ENCODE peak calls at places on chromosomes 1 and 21, in six cellular contexts. G, Q, N, K, O and T are unnamed samples.

GRCh38 chr1:207941664-207942063 is 30.7 kb upstream of the CD34 start:
- DNase-seq in O (no peak), Q (no peak), N (peak), K (no peak), G (no peak), T (no peak)

GRCh38 chr21:44958471-44959191 is 18.8 kb downstream of the SLX9 start:
- DNase-seq in Q (no peak), K (no peak), N (no peak), G (no peak), O (no peak), T (no peak)

GRCh38 chr1:67883069-67883468 is 49.8 kb upstream of the GNG12 start:
- DNase-seq in O (no peak), K (no peak), G (peak), N (no peak), Q (no peak), T (no peak)

GRCh38 chr1:14441302-14441741 is 157.2 kb upstream of the KAZN start:
- DNase-seq in O (no peak), Q (no peak), K (no peak), N (no peak), G (no peak), T (no peak)

GRCh38 chr1:41920658-41921057 is 1.9 kb upstream of the HIVEP3 start:
- DNase-seq in Q (no peak), G (no peak), O (no peak), K (no peak), N (no peak), T (no peak)

GRCh38 chr1:61157420-61157987 is 75.1 kb downstream of the NFIA start:
- DNase-seq in N (no peak), O (no peak), K (no peak), Q (peak), G (no peak), T (no peak)

GRCh38 chr1:151546006-151546925 is 6.2 kb downstream of the TUFT1 start:
- DNase-seq in O (no peak), N (no peak), Q (no peak), K (no peak), G (no peak), T (no peak)

GRCh38 chr1:159177273-159177907 is 6.0 kb downstream of the CADM3 start:
- DNase-seq in Q (peak), G (peak), N (peak), K (no peak), O (no peak), T (peak)

GRCh38 chr1:176193023-176193422 is 14.1 kb downstream of the COP1 start:
- DNase-seq in O (peak), Q (no peak), N (no peak), G (no peak), K (no peak), T (no peak)

GRCh38 chr1:25212725-25213124 is 19.6 kb downstream of the SYF2 start:
- DNase-seq in Q (peak), N (no peak), K (no peak), O (no peak), G (no peak), T (no peak)

GRCh38 chr1:231522931-231523642 is 5.4 kb upstream of the TSNAX start:
- DNase-seq in Q (no peak), O (no peak), N (no peak), G (no peak), K (no peak), T (no peak)

GRCh38 chr1:172089768-172090510 is 248.6 kb downstream of the DNM3 start:
- DNase-seq in O (peak), G (peak), K (peak), N (peak), Q (peak), T (peak)

GRCh38 chr1:108646661-108647269 is 14.1 kb downstream of the HENMT1 start:
- DNase-seq in Q (peak), K (no peak), G (no peak), O (no peak), N (peak), T (no peak)

GRCh38 chr1:227174136-227174535 is 144.2 kb downstream of the CDC42BPA start:
- DNase-seq in O (no peak), K (no peak), Q (no peak), N (no peak), G (no peak), T (no peak)

GRCh38 chr1:28240024-28240423 is 4.1 kb downstream of the ATP5IF1 start:
- DNase-seq in G (no peak), N (no peak), K (no peak), O (no peak), Q (no peak), T (no peak)

GRCh38 chr1:198934901-198935301 is 296.1 kb downstream of the PTPRC start:
- DNase-seq in O (peak), Q (no peak), G (no peak), K (no peak), N (no peak), T (no peak)

GRCh38 chr1:182086136-182086535 is 24.6 kb upstream of the ZNF648 start:
- DNase-seq in N (no peak), G (no peak), O (no peak), Q (no peak), K (no peak), T (no peak)

GRCh38 chr21:41168391-41169257 is 664 bp downstream of the BACE2 start:
- DNase-seq in K (no peak), G (no peak), O (no peak), Q (no peak), N (no peak), T (no peak)

GRCh38 chr1:53210352-53210751 is 10.1 kb downstream of the CZIB start:
- DNase-seq in N (no peak), G (no peak), O (no peak), K (no peak), Q (no peak), T (no peak)

GRCh38 chr1:151993734-151994496 is at the start of gene S100A10:
- DNase-seq in N (peak), O (no peak), K (no peak), G (no peak), Q (peak), T (no peak)

GRCh38 chr1:247357781-247358211 is 26.1 kb upstream of the ZNF496 start:
- DNase-seq in G (no peak), N (peak), Q (no peak), O (peak), K (no peak), T (no peak)

GRCh38 chr1:155053531-155054105 is 2.5 kb downstream of the ADAM15 start:
- DNase-seq in N (no peak), O (no peak), K (no peak), Q (no peak), G (no peak), T (no peak)

GRCh38 chr1:80836505-80836904 is 964.2 kb upstream of the ADGRL2 start:
- DNase-seq in Q (no peak), O (no peak), G (no peak), K (no peak), N (no peak), T (no peak)

GRCh38 chr1:156896490-156897033 is 3.0 kb downstream of the PEAR1 start:
- DNase-seq in G (peak), K (peak), Q (peak), O (no peak), N (no peak), T (peak)

GRCh38 chr1:59556802-59557548 is 257.8 kb upstream of the HOOK1 start:
- DNase-seq in Q (peak), G (peak), N (no peak), O (no peak), K (no peak), T (no peak)

GRCh38 chr21:37945036-37945435 is 28.8 kb upstream of the KCNJ6 start:
- DNase-seq in G (no peak), K (no peak), N (no peak), O (no peak), Q (no peak), T (no peak)

GRCh38 chr1:109757936-109758786 is 5.6 kb downstream of the EPS8L3 start:
- DNase-seq in O (no peak), N (no peak), K (no peak), G (no peak), Q (no peak), T (no peak)

GRCh38 chr1:33094971-33095604 is 14.1 kb downstream of the AZIN2 start:
- DNase-seq in G (peak), O (no peak), N (peak), K (peak), Q (peak), T (peak)

GRCh38 chr1:208565761-208566440 is 321.7 kb upstream of the PLXNA2 start:
- DNase-seq in G (no peak), Q (no peak), K (no peak), N (no peak), O (no peak), T (no peak)

GRCh38 chr1:11331036-11331765 is 58.2 kb downstream of the UBIAD1 start:
- DNase-seq in O (no peak), K (no peak), Q (no peak), N (no peak), G (no peak), T (no peak)

GRCh38 chr1:111221633-111222286 is 5.8 kb upstream of the CHI3L2 start:
- DNase-seq in N (peak), O (peak), K (no peak), G (no peak), Q (no peak), T (no peak)
- H3K4me3 ChIP-seq in N (no peak), O (peak), K (no peak), G (no peak), Q (no peak), T (no peak)

DNA sequence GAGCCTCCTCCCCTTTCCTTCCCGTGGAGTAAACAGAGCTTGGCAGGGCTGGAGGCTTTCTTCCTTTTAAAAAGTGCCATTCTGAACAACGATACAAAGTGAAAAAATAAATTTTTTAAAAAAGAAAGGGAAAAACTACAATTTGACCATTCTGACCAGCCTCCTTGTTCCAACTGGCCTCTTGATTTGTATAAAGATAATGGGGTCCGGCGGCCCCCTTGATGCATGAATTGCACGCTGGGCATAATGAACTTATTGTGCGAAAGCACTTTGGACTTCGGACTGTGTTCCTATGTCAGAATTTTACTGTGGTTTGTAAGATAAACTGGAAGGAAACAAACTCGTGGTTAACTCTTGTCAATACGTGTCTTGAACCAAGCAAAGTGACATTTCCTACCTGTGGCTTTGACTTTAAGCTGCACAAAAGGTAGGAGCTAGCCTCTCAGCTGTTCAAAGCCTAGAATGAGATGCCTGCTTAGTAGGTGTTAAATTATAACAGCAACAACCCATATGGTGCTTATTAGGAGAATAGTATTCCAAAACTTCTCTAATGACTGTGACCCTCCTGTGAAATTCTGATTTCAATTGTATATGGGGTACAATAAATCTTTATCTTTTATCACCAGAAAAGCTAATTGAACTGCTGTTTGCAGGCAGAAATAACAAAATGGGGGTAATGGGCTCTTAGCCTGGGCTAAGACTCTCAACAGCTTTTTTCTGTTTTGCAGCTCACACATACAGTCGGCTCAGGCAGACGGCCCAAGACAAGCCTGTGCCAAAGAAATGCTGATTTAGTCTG is 9.4 kb downstream of the IRF2BP2 start:
- DNase-seq in K (no peak), G (peak), Q (peak), O (no peak), N (peak), T (no peak)
- TF ChIP-seq ZNF274 in K (no peak), G (no peak), Q (no peak), O (no peak), N (no peak), T (no peak)

GRCh38 chr1:204479387-204480136 is 15.0 kb downstream of the PIK3C2B start:
- DNase-seq in Q (no peak), N (no peak), O (no peak), K (no peak), G (peak), T (no peak)

GRCh38 chr1:204483791-204484190 is 10.8 kb downstream of the PIK3C2B start:
- DNase-seq in G (no peak), O (no peak), N (no peak), Q (peak), K (no peak), T (no peak)

GRCh38 chr1:204478921-204479320 is 15.7 kb downstream of the PIK3C2B start:
- DNase-seq in N (no peak), G (no peak), K (no peak), Q (no peak), O (no peak), T (no peak)

GRCh38 chr1:204478166-204478899 is 16.3 kb downstream of the PIK3C2B start:
- DNase-seq in G (no peak), Q (no peak), K (no peak), O (no peak), N (no peak), T (no peak)

GRCh38 chr1:204480515-204480914 is 14.1 kb downstream of the PIK3C2B start:
- DNase-seq in G (no peak), K (no peak), O (no peak), Q (no peak), N (no peak), T (no peak)
- H3K9ac ChIP-seq in G (peak), K (no peak), O (peak), Q (no peak), N (no peak), T (no peak)

GRCh38 chr21:26587621-26588260 is 14.7 kb upstream of the CYYR1 start:
- DNase-seq in O (no peak), Q (no peak), K (no peak), G (no peak), N (no peak), T (no peak)
- H3K4me3 ChIP-seq in O (no peak), Q (no peak), K (no peak), G (no peak), N (no peak), T (no peak)

DNA sequence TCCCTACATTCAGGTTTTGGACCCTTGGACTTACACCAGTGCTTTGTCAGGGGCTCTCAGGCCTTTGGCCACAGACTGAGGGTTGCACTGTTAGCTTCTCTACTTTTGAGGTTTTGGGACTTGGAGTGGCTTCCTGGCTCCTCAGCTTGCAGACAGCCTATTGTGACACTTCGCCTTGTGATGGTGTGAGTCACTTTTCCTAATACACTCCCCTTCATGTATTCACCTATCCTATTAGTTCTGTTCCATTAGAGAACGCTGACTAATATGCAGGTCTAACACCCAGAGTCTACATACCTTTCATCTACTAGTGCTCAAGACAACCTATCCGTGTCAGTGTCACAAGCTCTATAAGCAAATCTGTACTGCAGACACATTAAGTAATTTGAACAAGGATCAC is 605.3 kb downstream of the KCNT2 start:
- DNase-seq in Q (no peak), K (no peak), G (no peak), N (no peak), O (no peak), T (no peak)
- TF ChIP-seq ZNF274 in Q (no peak), K (no peak), G (no peak), N (no peak), O (no peak), T (no peak)

DNA sequence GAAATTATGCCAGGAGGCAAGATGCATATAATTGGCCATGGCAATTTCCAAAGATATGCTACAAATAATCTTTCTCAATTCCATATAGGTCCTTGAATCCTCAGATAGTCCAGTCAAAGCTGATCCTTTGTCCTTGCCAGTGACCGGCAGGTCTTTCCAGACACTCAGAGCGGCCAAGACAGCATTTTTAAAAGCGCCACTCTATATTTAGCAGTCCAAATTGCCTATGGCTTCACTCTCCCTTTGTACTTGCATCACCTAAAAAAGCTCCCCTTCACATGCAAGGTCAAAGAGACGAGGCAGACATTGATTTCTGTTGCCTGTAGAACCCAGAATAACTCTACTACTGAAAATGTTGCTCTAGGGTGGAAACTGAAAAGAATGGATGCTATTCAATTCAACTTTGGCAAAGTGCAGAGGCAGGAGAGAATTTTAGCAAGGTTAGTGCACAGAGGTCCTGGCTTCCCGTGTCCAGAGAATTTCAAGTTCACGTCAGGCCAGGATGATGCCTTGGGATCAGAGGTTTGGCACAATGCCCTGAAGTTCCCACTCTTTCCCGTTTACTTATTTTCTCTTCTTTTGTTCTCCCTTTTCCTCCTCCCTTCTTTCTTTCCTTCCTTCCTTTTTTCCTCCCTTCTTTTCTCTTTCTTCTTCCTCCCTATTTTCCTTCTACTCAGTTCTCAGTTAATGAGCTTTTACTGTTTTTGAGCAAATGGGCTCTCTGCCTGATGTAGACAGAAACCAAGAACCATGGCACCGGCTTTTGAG is 108.5 kb downstream of the KCNK1 start:
- DNase-seq in Q (no peak), G (no peak), N (no peak), K (no peak), O (no peak), T (no peak)
- H3K9ac ChIP-seq in Q (no peak), G (no peak), N (no peak), K (no peak), O (no peak), T (no peak)

DNA sequence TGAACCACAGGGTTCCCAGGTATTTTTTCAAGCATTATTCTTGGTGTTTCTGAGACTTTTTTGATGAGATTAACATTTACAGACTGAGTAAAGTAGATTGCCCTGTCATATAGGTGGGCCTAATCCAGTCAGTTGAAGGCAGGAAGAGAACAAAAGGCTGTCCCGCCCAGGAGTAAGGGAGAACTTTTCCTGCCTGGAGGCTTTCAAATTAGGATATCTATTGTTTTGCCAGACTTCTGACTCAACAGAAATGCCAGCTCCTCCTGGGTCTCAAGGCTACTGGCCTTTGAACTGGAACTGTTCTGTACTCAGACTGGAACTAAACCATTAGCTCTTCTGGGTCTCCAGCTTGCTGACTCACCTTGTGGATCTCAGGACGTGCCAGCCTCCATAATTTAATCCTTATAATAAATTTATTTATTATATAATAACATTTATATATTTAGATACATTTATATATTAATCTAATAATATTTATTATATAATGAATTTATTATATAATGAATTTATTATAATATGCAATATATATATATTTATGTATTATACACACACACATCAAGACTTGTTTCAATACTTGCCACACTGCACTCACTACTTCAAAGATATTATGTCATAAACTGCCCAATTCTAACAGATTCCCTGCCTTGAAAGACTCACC is 510.8 kb upstream of the B3GALT2 start:
- DNase-seq in Q (peak), K (no peak), O (no peak), G (no peak), N (no peak), T (peak)
- H3K4me3 ChIP-seq in Q (no peak), K (no peak), O (no peak), G (no peak), N (no peak), T (no peak)